ENCODE peak calls at places on chromosomes 7 and 10, in six cellular contexts. One of them, this sample, is unnamed.

GRCh38 chr10:78944658-78945333 is 124.0 kb upstream of the ZMIZ1 start:
- DNase-seq in adrenal gland: no peak
- DNase-seq in tibial nerve: peak; percentile 47
- DNase-seq in HCT116: no peak
- DNase-seq in IMR-90: peak; percentile 98
- DNase-seq in suprapubic skin: no peak
- DNase-seq in this sample: peak; percentile 30

GRCh38 chr7:81684513-81685262 is 85.2 kb downstream of the HGF start:
- DNase-seq in HCT116: peak; percentile 95
- DNase-seq in tibial nerve: peak; percentile 84
- DNase-seq in IMR-90: peak; percentile 100
- DNase-seq in suprapubic skin: peak; percentile 93
- DNase-seq in adrenal gland: peak; percentile 90
- DNase-seq in this sample: peak; percentile 79

GRCh38 chr7:116956515-116956804 is 3.2 kb downstream of the ST7 start:
- DNase-seq in adrenal gland: no peak
- DNase-seq in IMR-90: no peak
- DNase-seq in tibial nerve: no peak
- DNase-seq in HCT116: no peak
- DNase-seq in suprapubic skin: no peak
- DNase-seq in this sample: no peak

GRCh38 chr10:125607689-125608290 is 75.2 kb downstream of the TEX36 start:
- DNase-seq in HCT116: no peak
- DNase-seq in IMR-90: no peak
- DNase-seq in tibial nerve: no peak
- DNase-seq in suprapubic skin: no peak
- DNase-seq in adrenal gland: no peak
- DNase-seq in this sample: no peak

GRCh38 chr7:107560898-107561516 is 2.7 kb downstream of the COG5 start:
- DNase-seq in suprapubic skin: no peak
- DNase-seq in adrenal gland: no peak
- DNase-seq in tibial nerve: no peak
- DNase-seq in HCT116: no peak
- DNase-seq in IMR-90: no peak
- DNase-seq in this sample: no peak

GRCh38 chr7:91352091-91352490 is 87.9 kb downstream of the FZD1 start:
- DNase-seq in tibial nerve: no peak
- DNase-seq in HCT116: no peak
- DNase-seq in IMR-90: no peak
- DNase-seq in suprapubic skin: no peak
- DNase-seq in adrenal gland: no peak
- DNase-seq in this sample: no peak

GRCh38 chr10:75143353-75143752 is 31.9 kb downstream of the SAMD8 start:
- DNase-seq in IMR-90: peak; percentile 32
- DNase-seq in tibial nerve: no peak
- DNase-seq in HCT116: no peak
- DNase-seq in adrenal gland: no peak
- DNase-seq in suprapubic skin: no peak
- DNase-seq in this sample: no peak

GRCh38 chr10:119274519-119275045 is 67.2 kb downstream of the GRK5 start:
- DNase-seq in suprapubic skin: no peak
- DNase-seq in tibial nerve: no peak
- DNase-seq in HCT116: no peak
- DNase-seq in adrenal gland: no peak
- DNase-seq in IMR-90: no peak
- DNase-seq in this sample: no peak

GRCh38 chr10:104120903-104121484 is 977 bp upstream of the SFR1 start:
- DNase-seq in adrenal gland: peak; percentile 89
- DNase-seq in suprapubic skin: peak; percentile 97
- DNase-seq in IMR-90: peak; percentile 96
- DNase-seq in HCT116: peak; percentile 98
- DNase-seq in tibial nerve: peak; percentile 91
- DNase-seq in this sample: peak; percentile 88

GRCh38 chr7:2016021-2016631 is 216.6 kb downstream of the MAD1L1 start:
- DNase-seq in HCT116: no peak
- DNase-seq in adrenal gland: no peak
- DNase-seq in tibial nerve: no peak
- DNase-seq in IMR-90: no peak
- DNase-seq in suprapubic skin: peak; percentile 76
- DNase-seq in this sample: no peak

GRCh38 chr7:78720066-78720465 is 733.4 kb downstream of the MAGI2 start:
- DNase-seq in IMR-90: no peak
- DNase-seq in suprapubic skin: no peak
- DNase-seq in tibial nerve: no peak
- DNase-seq in adrenal gland: no peak
- DNase-seq in HCT116: no peak
- DNase-seq in this sample: no peak

GRCh38 chr7:96236198-96237039 is 85.5 kb downstream of the SLC25A13 start:
- DNase-seq in suprapubic skin: no peak
- DNase-seq in tibial nerve: no peak
- DNase-seq in adrenal gland: peak; percentile 47
- DNase-seq in HCT116: peak; percentile 18
- DNase-seq in IMR-90: peak; percentile 95
- DNase-seq in this sample: no peak

GRCh38 chr7:138729444-138729843 is 28.3 kb upstream of the SVOPL start:
- DNase-seq in HCT116: no peak
- DNase-seq in suprapubic skin: no peak
- DNase-seq in adrenal gland: peak; percentile 22
- DNase-seq in IMR-90: no peak
- DNase-seq in tibial nerve: no peak
- DNase-seq in this sample: no peak

GRCh38 chr7:55255501-55256445 is 109.4 kb upstream of the LANCL2 start:
- DNase-seq in HCT116: peak; percentile 60
- DNase-seq in IMR-90: peak; percentile 68
- DNase-seq in suprapubic skin: peak; percentile 90
- DNase-seq in adrenal gland: peak; percentile 86
- DNase-seq in tibial nerve: peak; percentile 81
- DNase-seq in this sample: peak; percentile 90

GRCh38 chr10:110613341-110613995 is 30.7 kb upstream of the RBM20 start:
- DNase-seq in suprapubic skin: no peak
- DNase-seq in IMR-90: no peak
- DNase-seq in HCT116: no peak
- DNase-seq in tibial nerve: no peak
- DNase-seq in adrenal gland: no peak
- DNase-seq in this sample: no peak

GRCh38 chr10:50574305-50574704 is 49.5 kb downstream of the SGMS1 start:
- DNase-seq in tibial nerve: no peak
- DNase-seq in adrenal gland: no peak
- DNase-seq in HCT116: no peak
- DNase-seq in suprapubic skin: no peak
- DNase-seq in IMR-90: no peak
- DNase-seq in this sample: no peak

GRCh38 chr7:21550821-21551531 is 8.1 kb downstream of the DNAH11 start:
- DNase-seq in IMR-90: no peak
- DNase-seq in adrenal gland: no peak
- DNase-seq in HCT116: peak; percentile 31
- DNase-seq in tibial nerve: no peak
- DNase-seq in suprapubic skin: no peak
- DNase-seq in this sample: no peak

GRCh38 chr7:5630670-5631069 is 150.8 kb downstream of the RNF216 start:
- DNase-seq in HCT116: no peak
- DNase-seq in tibial nerve: no peak
- DNase-seq in IMR-90: no peak
- DNase-seq in suprapubic skin: no peak
- DNase-seq in adrenal gland: no peak
- DNase-seq in this sample: no peak

GRCh38 chr7:45980181-45980905 is 59.3 kb upstream of the IGFBP3 start:
- DNase-seq in suprapubic skin: no peak
- DNase-seq in HCT116: no peak
- DNase-seq in tibial nerve: no peak
- DNase-seq in adrenal gland: no peak
- DNase-seq in IMR-90: peak; percentile 74
- DNase-seq in this sample: no peak

GRCh38 chr10:75395955-75396860 is 5.4 kb downstream of the ZNF503 start:
- DNase-seq in HCT116: no peak
- DNase-seq in adrenal gland: peak; percentile 40
- DNase-seq in tibial nerve: no peak
- DNase-seq in suprapubic skin: no peak
- DNase-seq in IMR-90: no peak
- DNase-seq in this sample: no peak

GRCh38 chr7:30805931-30806330 is 34.7 kb downstream of the MINDY4 start:
- DNase-seq in adrenal gland: no peak
- DNase-seq in suprapubic skin: no peak
- DNase-seq in IMR-90: no peak
- DNase-seq in tibial nerve: no peak
- DNase-seq in HCT116: no peak
- DNase-seq in this sample: no peak

GRCh38 chr7:28953628-28954027 is 4.5 kb downstream of the TRIL start:
- DNase-seq in suprapubic skin: no peak
- DNase-seq in IMR-90: peak; percentile 44
- DNase-seq in HCT116: no peak
- DNase-seq in tibial nerve: no peak
- DNase-seq in adrenal gland: no peak
- DNase-seq in this sample: no peak

GRCh38 chr10:98646998-98647917 is 200.5 kb upstream of the HPS1 start:
- DNase-seq in HCT116: no peak
- DNase-seq in tibial nerve: no peak
- DNase-seq in suprapubic skin: no peak
- DNase-seq in IMR-90: no peak
- DNase-seq in adrenal gland: no peak
- DNase-seq in this sample: no peak

GRCh38 chr7:39732837-39733804 is 109.7 kb downstream of the RALA start:
- DNase-seq in suprapubic skin: peak; percentile 97
- DNase-seq in tibial nerve: peak; percentile 90
- DNase-seq in IMR-90: peak; percentile 98
- DNase-seq in adrenal gland: peak; percentile 91
- DNase-seq in HCT116: peak; percentile 87
- DNase-seq in this sample: peak; percentile 89

GRCh38 chr7:51455086-51455485 is 138.5 kb upstream of the COBL start:
- DNase-seq in tibial nerve: no peak
- DNase-seq in suprapubic skin: no peak
- DNase-seq in HCT116: no peak
- DNase-seq in IMR-90: no peak
- DNase-seq in adrenal gland: no peak
- DNase-seq in this sample: no peak

GRCh38 chr10:13707156-13707881 is 120.6 kb downstream of the PRPF18 start:
- DNase-seq in HCT116: no peak
- DNase-seq in suprapubic skin: no peak
- DNase-seq in IMR-90: peak; percentile 95
- DNase-seq in adrenal gland: peak; percentile 53
- DNase-seq in tibial nerve: peak; percentile 66
- DNase-seq in this sample: peak; percentile 75

GRCh38 chr10:100984670-100985177 is 2.6 kb downstream of the MRPL43 start:
- DNase-seq in IMR-90: no peak
- DNase-seq in suprapubic skin: peak; percentile 53
- DNase-seq in adrenal gland: no peak
- DNase-seq in tibial nerve: no peak
- DNase-seq in HCT116: no peak
- DNase-seq in this sample: no peak

GRCh38 chr10:35434533-35434932 is 98.2 kb downstream of the CCNY start:
- DNase-seq in IMR-90: no peak
- DNase-seq in HCT116: no peak
- DNase-seq in suprapubic skin: no peak
- DNase-seq in adrenal gland: no peak
- DNase-seq in tibial nerve: no peak
- DNase-seq in this sample: no peak
- H3K9me3 ChIP-seq in IMR-90: peaks cover 2% of the 10 kb centered on the region
- H3K9me3 ChIP-seq in HCT116: no peaks in the 10 kb centered on the region
- H3K9me3 ChIP-seq in suprapubic skin: peaks cover 4% of the 10 kb centered on the region
- H3K9me3 ChIP-seq in adrenal gland: no peaks in the 10 kb centered on the region
- H3K9me3 ChIP-seq in tibial nerve: no peaks in the 10 kb centered on the region
- H3K9me3 ChIP-seq in this sample: no peaks in the 10 kb centered on the region

DNA sequence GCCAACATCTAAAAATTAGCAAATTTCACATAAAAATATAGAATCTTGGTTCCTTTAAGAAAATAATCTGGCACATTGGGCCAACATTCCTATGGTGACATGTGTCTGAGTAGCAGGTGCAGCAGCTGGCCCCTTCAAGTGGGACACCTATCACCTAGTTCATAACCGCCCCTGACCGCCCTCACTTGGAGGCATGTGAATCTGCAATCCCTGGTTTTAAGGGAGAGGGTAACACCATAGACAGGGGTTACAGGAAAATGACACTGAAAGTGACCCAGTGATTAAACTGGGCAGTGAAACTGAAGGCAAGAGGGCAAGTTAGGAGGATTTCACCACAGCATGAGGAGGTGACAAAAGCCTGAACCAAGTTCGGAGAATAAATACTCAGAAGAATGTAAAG is 1.1 kb downstream of the RSU1 start:
- DNase-seq in HCT116: no peak
- DNase-seq in IMR-90: no peak
- DNase-seq in adrenal gland: no peak
- DNase-seq in suprapubic skin: no peak
- DNase-seq in tibial nerve: no peak
- DNase-seq in this sample: no peak
- TF ChIP-seq POLR2A in HCT116: no peak
- TF ChIP-seq POLR2A in IMR-90: no peak
- TF ChIP-seq POLR2A in adrenal gland: no peak
- TF ChIP-seq POLR2A in suprapubic skin: no peak
- TF ChIP-seq POLR2A in tibial nerve: no peak
- TF ChIP-seq POLR2A in this sample: no peak

GRCh38 chr10:5148678-5149032 is 36.3 kb downstream of the AKR1C8 start:
- DNase-seq in tibial nerve: no peak
- DNase-seq in adrenal gland: no peak
- DNase-seq in IMR-90: no peak
- DNase-seq in HCT116: no peak
- DNase-seq in suprapubic skin: no peak
- DNase-seq in this sample: no peak
- H3K27ac ChIP-seq in tibial nerve: no peak overlapping the region
- H3K27ac ChIP-seq in adrenal gland: no peak overlapping the region
- H3K27ac ChIP-seq in IMR-90: no peak overlapping the region
- H3K27ac ChIP-seq in HCT116: no peak overlapping the region
- H3K27ac ChIP-seq in suprapubic skin: no peak overlapping the region
- H3K27ac ChIP-seq in this sample: no peak overlapping the region

GRCh38 chr10:129958686-129959543 is 5.2 kb downstream of the EBF3 start:
- DNase-seq in adrenal gland: no peak
- DNase-seq in IMR-90: no peak
- DNase-seq in suprapubic skin: peak; percentile 72
- DNase-seq in tibial nerve: no peak
- DNase-seq in HCT116: no peak
- DNase-seq in this sample: peak; percentile 20
- H3K9me3 ChIP-seq in adrenal gland: no peaks in the 10 kb centered on the region
- H3K9me3 ChIP-seq in IMR-90: no peaks in the 10 kb centered on the region
- H3K9me3 ChIP-seq in suprapubic skin: no peaks in the 10 kb centered on the region
- H3K9me3 ChIP-seq in tibial nerve: no peaks in the 10 kb centered on the region
- H3K9me3 ChIP-seq in HCT116: no peaks in the 10 kb centered on the region
- H3K9me3 ChIP-seq in this sample: no peaks in the 10 kb centered on the region

GRCh38 chr7:48140001-48140681 is 31.1 kb upstream of the ABCA13 start:
- DNase-seq in HCT116: no peak
- DNase-seq in tibial nerve: no peak
- DNase-seq in adrenal gland: no peak
- DNase-seq in suprapubic skin: no peak
- DNase-seq in IMR-90: no peak
- DNase-seq in this sample: no peak
- TF ChIP-seq POLR2A in HCT116: no peak
- TF ChIP-seq POLR2A in tibial nerve: no peak
- TF ChIP-seq POLR2A in adrenal gland: no peak
- TF ChIP-seq POLR2A in suprapubic skin: no peak
- TF ChIP-seq POLR2A in IMR-90: no peak
- TF ChIP-seq POLR2A in this sample: no peak

DNA sequence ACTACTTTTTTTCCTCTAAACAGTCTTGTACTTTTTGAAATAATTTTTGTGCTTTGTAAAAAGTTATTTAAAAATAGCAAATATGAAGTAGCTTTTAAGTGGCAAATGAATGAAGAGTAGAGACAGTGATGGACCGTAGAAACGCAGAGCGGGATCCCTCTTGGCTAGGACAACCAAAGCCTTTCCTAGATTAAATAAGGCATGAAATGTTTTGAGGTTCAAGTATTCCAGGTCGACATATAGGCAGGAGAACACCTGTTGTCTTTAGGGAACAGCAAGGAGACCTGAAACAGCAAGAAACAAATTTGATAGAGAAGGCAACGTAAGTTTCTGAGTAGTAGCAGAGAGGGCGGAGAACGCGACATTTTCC is 662 bp upstream of the PPRC1 start:
- DNase-seq in HCT116: no peak
- DNase-seq in tibial nerve: no peak
- DNase-seq in adrenal gland: no peak
- DNase-seq in suprapubic skin: no peak
- DNase-seq in IMR-90: no peak
- DNase-seq in this sample: no peak
- H3K27ac ChIP-seq in HCT116: peak overlapping the region; percentile 98
- H3K27ac ChIP-seq in tibial nerve: peak overlapping the region; percentile 90
- H3K27ac ChIP-seq in adrenal gland: no peak overlapping the region
- H3K27ac ChIP-seq in suprapubic skin: peak overlapping the region; percentile 96
- H3K27ac ChIP-seq in IMR-90: no peak overlapping the region
- H3K27ac ChIP-seq in this sample: peak overlapping the region; percentile 95

This sample was measured in stomach.